ENCODE peak calls at places on chromosome 22, in ten cellular contexts. One of them, this sample, is unnamed.

GRCh38 chr22:19530751-19531150 is 6.5 kb upstream of the CLDN5 start:
- DNase-seq in GM06990: no peak
- DNase-seq in dorsolateral prefrontal cortex: no peak
- DNase-seq in endothelial cell: no peak
- DNase-seq in HepG2: no peak
- DNase-seq in fibroblast of the aortic adventitia: no peak
- DNase-seq in stomach: no peak
- DNase-seq in HFF-Myc: no peak
- DNase-seq in kidney epithelial cell: no peak
- DNase-seq in nephron progenitor cell: no peak
- DNase-seq in this sample: no peak

GRCh38 chr22:50269573-50270301 is 443 bp downstream of the MAPK11 start:
- DNase-seq in GM06990: peak; percentile 72
- DNase-seq in dorsolateral prefrontal cortex: no peak
- DNase-seq in endothelial cell: no peak
- DNase-seq in HepG2: no peak
- DNase-seq in fibroblast of the aortic adventitia: peak; percentile 35
- DNase-seq in stomach: no peak
- DNase-seq in HFF-Myc: no peak
- DNase-seq in kidney epithelial cell: no peak
- DNase-seq in nephron progenitor cell: peak; percentile 61
- DNase-seq in this sample: peak; percentile 98

GRCh38 chr22:28911279-28911640 is 27.9 kb downstream of the ZNRF3 start:
- DNase-seq in GM06990: no peak
- DNase-seq in dorsolateral prefrontal cortex: no peak
- DNase-seq in endothelial cell: no peak
- DNase-seq in HepG2: no peak
- DNase-seq in fibroblast of the aortic adventitia: no peak
- DNase-seq in stomach: no peak
- DNase-seq in HFF-Myc: no peak
- DNase-seq in kidney epithelial cell: no peak
- DNase-seq in nephron progenitor cell: no peak
- DNase-seq in this sample: no peak

GRCh38 chr22:27226666-27227065 is 569.3 kb downstream of the MIAT start:
- DNase-seq in GM06990: no peak
- DNase-seq in dorsolateral prefrontal cortex: no peak
- DNase-seq in endothelial cell: no peak
- DNase-seq in HepG2: no peak
- DNase-seq in fibroblast of the aortic adventitia: no peak
- DNase-seq in stomach: no peak
- DNase-seq in HFF-Myc: no peak
- DNase-seq in kidney epithelial cell: no peak
- DNase-seq in nephron progenitor cell: no peak
- DNase-seq in this sample: peak; percentile 17

GRCh38 chr22:26295583-26296126 is 126.4 kb downstream of the SEZ6L start:
- DNase-seq in GM06990: no peak
- DNase-seq in dorsolateral prefrontal cortex: no peak
- DNase-seq in endothelial cell: no peak
- DNase-seq in HepG2: no peak
- DNase-seq in fibroblast of the aortic adventitia: no peak
- DNase-seq in stomach: no peak
- DNase-seq in HFF-Myc: no peak
- DNase-seq in kidney epithelial cell: no peak
- DNase-seq in nephron progenitor cell: no peak
- DNase-seq in this sample: no peak

GRCh38 chr22:29635734-29636357 is 32.4 kb downstream of the NF2 start:
- DNase-seq in GM06990: no peak
- DNase-seq in dorsolateral prefrontal cortex: no peak
- DNase-seq in endothelial cell: no peak
- DNase-seq in HepG2: peak; percentile 32
- DNase-seq in fibroblast of the aortic adventitia: peak; percentile 78
- DNase-seq in stomach: no peak
- DNase-seq in HFF-Myc: peak; percentile 37
- DNase-seq in kidney epithelial cell: peak; percentile 42
- DNase-seq in nephron progenitor cell: peak; percentile 12
- DNase-seq in this sample: no peak

GRCh38 chr22:27476729-27477128 is 324.8 kb downstream of the MN1 start:
- DNase-seq in GM06990: no peak
- DNase-seq in dorsolateral prefrontal cortex: no peak
- DNase-seq in endothelial cell: no peak
- DNase-seq in HepG2: no peak
- DNase-seq in fibroblast of the aortic adventitia: peak; percentile 31
- DNase-seq in stomach: no peak
- DNase-seq in HFF-Myc: no peak
- DNase-seq in kidney epithelial cell: peak; percentile 69
- DNase-seq in nephron progenitor cell: peak; percentile 53
- DNase-seq in this sample: peak; percentile 95

GRCh38 chr22:17199131-17199731 is 20.0 kb downstream of the ADA2 start:
- DNase-seq in GM06990: no peak
- DNase-seq in dorsolateral prefrontal cortex: no peak
- DNase-seq in endothelial cell: peak; percentile 68
- DNase-seq in HepG2: no peak
- DNase-seq in fibroblast of the aortic adventitia: peak; percentile 78
- DNase-seq in stomach: no peak
- DNase-seq in HFF-Myc: peak; percentile 89
- DNase-seq in kidney epithelial cell: peak; percentile 1
- DNase-seq in nephron progenitor cell: peak; percentile 65
- DNase-seq in this sample: peak; percentile 27

GRCh38 chr22:21726650-21727049 is 8.9 kb downstream of the YPEL1 start:
- DNase-seq in GM06990: no peak
- DNase-seq in dorsolateral prefrontal cortex: no peak
- DNase-seq in endothelial cell: peak; percentile 41
- DNase-seq in HepG2: peak; percentile 57
- DNase-seq in fibroblast of the aortic adventitia: no peak
- DNase-seq in stomach: no peak
- DNase-seq in HFF-Myc: no peak
- DNase-seq in kidney epithelial cell: no peak
- DNase-seq in nephron progenitor cell: peak; percentile 37
- DNase-seq in this sample: no peak

GRCh38 chr22:39546889-39547586 is 14.5 kb upstream of the RPS19BP1 start:
- DNase-seq in GM06990: no peak
- DNase-seq in dorsolateral prefrontal cortex: peak; percentile 86
- DNase-seq in endothelial cell: no peak
- DNase-seq in HepG2: no peak
- DNase-seq in fibroblast of the aortic adventitia: peak; percentile 43
- DNase-seq in stomach: no peak
- DNase-seq in HFF-Myc: no peak
- DNase-seq in kidney epithelial cell: no peak
- DNase-seq in nephron progenitor cell: no peak
- DNase-seq in this sample: peak; percentile 94

GRCh38 chr22:48353116-48353947 is 1474.3 kb downstream of the BRD1 start:
- DNase-seq in GM06990: no peak
- DNase-seq in dorsolateral prefrontal cortex: peak; percentile 6
- DNase-seq in endothelial cell: no peak
- DNase-seq in HepG2: no peak
- DNase-seq in fibroblast of the aortic adventitia: no peak
- DNase-seq in stomach: no peak
- DNase-seq in HFF-Myc: no peak
- DNase-seq in kidney epithelial cell: no peak
- DNase-seq in nephron progenitor cell: no peak
- DNase-seq in this sample: peak; percentile 57

GRCh38 chr22:27045103-27045940 is 387.9 kb downstream of the MIAT start:
- DNase-seq in GM06990: no peak
- DNase-seq in dorsolateral prefrontal cortex: no peak
- DNase-seq in endothelial cell: no peak
- DNase-seq in HepG2: no peak
- DNase-seq in fibroblast of the aortic adventitia: peak; percentile 57
- DNase-seq in stomach: no peak
- DNase-seq in HFF-Myc: peak; percentile 72
- DNase-seq in kidney epithelial cell: peak; percentile 28
- DNase-seq in nephron progenitor cell: no peak
- DNase-seq in this sample: no peak

GRCh38 chr22:19691721-19692341 is 22.5 kb upstream of the SEPTIN5 start:
- DNase-seq in GM06990: no peak
- DNase-seq in dorsolateral prefrontal cortex: no peak
- DNase-seq in endothelial cell: no peak
- DNase-seq in HepG2: no peak
- DNase-seq in fibroblast of the aortic adventitia: peak; percentile 52
- DNase-seq in stomach: no peak
- DNase-seq in HFF-Myc: no peak
- DNase-seq in kidney epithelial cell: peak; percentile 31
- DNase-seq in nephron progenitor cell: peak; percentile 37
- DNase-seq in this sample: peak; percentile 87

GRCh38 chr22:37331034-37331428 is 48.7 kb downstream of the CYTH4 start:
- DNase-seq in GM06990: no peak
- DNase-seq in dorsolateral prefrontal cortex: peak; percentile 82
- DNase-seq in endothelial cell: no peak
- DNase-seq in HepG2: no peak
- DNase-seq in fibroblast of the aortic adventitia: peak; percentile 51
- DNase-seq in stomach: no peak
- DNase-seq in HFF-Myc: no peak
- DNase-seq in kidney epithelial cell: no peak
- DNase-seq in nephron progenitor cell: no peak
- DNase-seq in this sample: peak; percentile 99

GRCh38 chr22:48052621-48052890 is 1290.1 kb downstream of the TBC1D22A start:
- DNase-seq in GM06990: no peak
- DNase-seq in dorsolateral prefrontal cortex: no peak
- DNase-seq in endothelial cell: no peak
- DNase-seq in HepG2: no peak
- DNase-seq in fibroblast of the aortic adventitia: no peak
- DNase-seq in stomach: no peak
- DNase-seq in HFF-Myc: no peak
- DNase-seq in kidney epithelial cell: no peak
- DNase-seq in nephron progenitor cell: no peak
- DNase-seq in this sample: no peak

GRCh38 chr22:42316988-42317387 is 46.5 kb upstream of the TCF20 start:
- DNase-seq in GM06990: no peak
- DNase-seq in dorsolateral prefrontal cortex: peak; percentile 89
- DNase-seq in endothelial cell: no peak
- DNase-seq in HepG2: no peak
- DNase-seq in fibroblast of the aortic adventitia: peak; percentile 52
- DNase-seq in stomach: peak; percentile 65
- DNase-seq in HFF-Myc: no peak
- DNase-seq in kidney epithelial cell: peak; percentile 14
- DNase-seq in nephron progenitor cell: no peak
- DNase-seq in this sample: no peak

GRCh38 chr22:39151329-39151975 is 1.0 kb downstream of the CBX7 start:
- DNase-seq in GM06990: no peak
- DNase-seq in dorsolateral prefrontal cortex: no peak
- DNase-seq in endothelial cell: no peak
- DNase-seq in HepG2: no peak
- DNase-seq in fibroblast of the aortic adventitia: no peak
- DNase-seq in stomach: no peak
- DNase-seq in HFF-Myc: no peak
- DNase-seq in kidney epithelial cell: no peak
- DNase-seq in nephron progenitor cell: no peak
- DNase-seq in this sample: peak; percentile 82

DNA sequence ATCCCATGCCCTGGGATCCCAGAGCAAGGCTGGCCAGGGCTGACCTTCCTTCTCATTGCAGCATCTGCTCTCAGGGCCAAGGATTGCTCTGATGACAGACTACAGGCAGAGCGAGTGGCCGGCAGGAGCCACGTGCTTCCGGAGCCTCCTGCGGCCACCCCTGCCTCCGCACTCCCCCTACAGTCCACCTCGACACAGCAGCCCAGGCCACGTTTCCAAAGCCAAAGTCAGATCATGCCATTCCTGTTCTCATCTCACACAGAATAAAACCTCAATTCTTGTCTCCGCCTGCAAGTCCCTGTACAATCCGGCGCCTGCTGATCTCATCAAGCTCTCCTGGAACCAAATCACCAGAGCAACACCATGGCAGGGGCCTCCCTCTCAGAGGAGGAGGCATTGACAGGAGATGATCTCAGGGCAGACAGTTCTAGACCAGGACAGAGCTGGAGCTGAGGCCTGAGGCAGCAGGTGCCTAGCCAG is 20.9 kb upstream of the UPK3A start:
- DNase-seq in GM06990: peak; percentile 84
- DNase-seq in dorsolateral prefrontal cortex: peak; percentile 71
- DNase-seq in endothelial cell: peak; percentile 71
- DNase-seq in HepG2: peak; percentile 75
- DNase-seq in fibroblast of the aortic adventitia: peak; percentile 84
- DNase-seq in stomach: peak; percentile 78
- DNase-seq in HFF-Myc: peak; percentile 63
- DNase-seq in kidney epithelial cell: no peak
- DNase-seq in nephron progenitor cell: peak; percentile 70
- DNase-seq in this sample: peak; percentile 98
- TF ChIP-seq CTCF in GM06990: peak; percentile 77
- TF ChIP-seq CTCF in dorsolateral prefrontal cortex: peak; percentile 54
- TF ChIP-seq CTCF in endothelial cell: peak; percentile 41
- TF ChIP-seq CTCF in HepG2: peak; percentile 98
- TF ChIP-seq CTCF in fibroblast of the aortic adventitia: peak; percentile 93
- TF ChIP-seq CTCF in stomach: peak; percentile 65
- TF ChIP-seq CTCF in HFF-Myc: peak; percentile 84
- TF ChIP-seq CTCF in kidney epithelial cell: peak; percentile 91
- TF ChIP-seq CTCF in nephron progenitor cell: peak; percentile 56
- TF ChIP-seq CTCF in this sample: peak; percentile 81

GRCh38 chr22:35102663-35103062 is 36.7 kb downstream of the ISX start:
- DNase-seq in GM06990: peak; percentile 52
- DNase-seq in dorsolateral prefrontal cortex: no peak
- DNase-seq in endothelial cell: no peak
- DNase-seq in HepG2: no peak
- DNase-seq in fibroblast of the aortic adventitia: no peak
- DNase-seq in stomach: no peak
- DNase-seq in HFF-Myc: no peak
- DNase-seq in kidney epithelial cell: peak; percentile 41
- DNase-seq in nephron progenitor cell: peak; percentile 51
- DNase-seq in this sample: no peak
- TF ChIP-seq CTCF in GM06990: peak; percentile 45
- TF ChIP-seq CTCF in dorsolateral prefrontal cortex: no peak
- TF ChIP-seq CTCF in endothelial cell: no peak
- TF ChIP-seq CTCF in HepG2: no peak
- TF ChIP-seq CTCF in fibroblast of the aortic adventitia: no peak
- TF ChIP-seq CTCF in stomach: no peak
- TF ChIP-seq CTCF in HFF-Myc: no peak
- TF ChIP-seq CTCF in kidney epithelial cell: no peak
- TF ChIP-seq CTCF in nephron progenitor cell: no peak
- TF ChIP-seq CTCF in this sample: no peak

DNA sequence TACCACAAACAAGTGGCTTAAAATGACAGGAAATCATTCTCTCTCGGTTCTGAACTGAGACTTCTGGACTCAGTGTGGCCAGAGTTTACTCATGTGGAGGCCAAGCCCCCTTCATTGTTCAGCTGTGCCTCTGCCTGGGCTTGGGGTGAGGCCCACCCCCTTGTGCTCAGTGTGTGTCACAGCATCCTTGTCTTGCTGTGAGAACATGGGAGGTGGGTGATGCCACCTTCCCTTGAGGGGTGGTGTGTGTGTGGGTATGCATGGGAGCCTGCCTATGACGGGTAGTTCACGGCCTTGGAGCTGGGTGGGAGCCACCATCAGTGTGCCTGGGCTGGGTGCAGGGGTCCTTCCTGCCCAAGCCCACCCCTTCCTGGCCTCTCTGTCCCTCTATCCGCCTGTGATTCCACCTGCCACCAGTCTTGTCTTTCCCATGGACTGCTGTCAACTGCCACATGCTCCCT is 101.7 kb downstream of the MORC2 start:
- DNase-seq in GM06990: no peak
- DNase-seq in dorsolateral prefrontal cortex: peak; percentile 40
- DNase-seq in endothelial cell: no peak
- DNase-seq in HepG2: peak; percentile 31
- DNase-seq in fibroblast of the aortic adventitia: no peak
- DNase-seq in stomach: no peak
- DNase-seq in HFF-Myc: no peak
- DNase-seq in kidney epithelial cell: no peak
- DNase-seq in nephron progenitor cell: no peak
- DNase-seq in this sample: peak; percentile 89
- TF ChIP-seq CTCF in GM06990: peak; percentile 29
- TF ChIP-seq CTCF in dorsolateral prefrontal cortex: no peak
- TF ChIP-seq CTCF in endothelial cell: no peak
- TF ChIP-seq CTCF in HepG2: peak; percentile 40
- TF ChIP-seq CTCF in fibroblast of the aortic adventitia: no peak
- TF ChIP-seq CTCF in stomach: no peak
- TF ChIP-seq CTCF in HFF-Myc: peak; percentile 7
- TF ChIP-seq CTCF in kidney epithelial cell: no peak
- TF ChIP-seq CTCF in nephron progenitor cell: no peak
- TF ChIP-seq CTCF in this sample: no peak

GRCh38 chr22:35473971-35474370 is 66.7 kb upstream of the RASD2 start:
- DNase-seq in GM06990: no peak
- DNase-seq in dorsolateral prefrontal cortex: no peak
- DNase-seq in endothelial cell: no peak
- DNase-seq in HepG2: no peak
- DNase-seq in fibroblast of the aortic adventitia: no peak
- DNase-seq in stomach: no peak
- DNase-seq in HFF-Myc: no peak
- DNase-seq in kidney epithelial cell: no peak
- DNase-seq in nephron progenitor cell: no peak
- DNase-seq in this sample: no peak
- TF ChIP-seq CTCF in GM06990: no peak
- TF ChIP-seq CTCF in dorsolateral prefrontal cortex: no peak
- TF ChIP-seq CTCF in endothelial cell: no peak
- TF ChIP-seq CTCF in HepG2: no peak
- TF ChIP-seq CTCF in fibroblast of the aortic adventitia: no peak
- TF ChIP-seq CTCF in stomach: no peak
- TF ChIP-seq CTCF in HFF-Myc: no peak
- TF ChIP-seq CTCF in kidney epithelial cell: no peak
- TF ChIP-seq CTCF in nephron progenitor cell: no peak
- TF ChIP-seq CTCF in this sample: no peak